ENCODE peak calls at places on chromosomes 13 and 19, in six cellular contexts. O is hepatocyte; P is activated naive CD4-positive, alpha-beta T cell treated with anti-CD3 and anti-CD28 coated beads, Interleukin-2, amount 50 U/mL, for 16 hours; Q is LoVo; Z is activated CD4-positive, alpha-beta T cell treated with anti-CD3 and anti-CD28 coated beads, Interleukin-2, amount 50 U/mL, for 1 hour; I is astrocyte of the hippocampus. V is an unnamed sample.

GRCh38 chr19:45468803-45469131 is 971 bp downstream of the FOSB start:
- DNase-seq in O (no peak), P (no peak), Q (peak), Z (no peak), I (no peak), V (no peak)

GRCh38 chr13:76512676-76513277 is 373.4 kb downstream of the KCTD12 start:
- DNase-seq in O (no peak), P (no peak), Q (no peak), Z (no peak), I (peak), V (no peak)

GRCh38 chr13:33945477-33945876 is 127.5 kb downstream of the RFC3 start:
- DNase-seq in O (no peak), P (no peak), Q (no peak), Z (no peak), I (peak), V (no peak)

GRCh38 chr13:51112771-51113170 is 1.7 kb upstream of the C13orf42 start:
- DNase-seq in O (no peak), P (no peak), Q (no peak), Z (no peak), I (no peak), V (no peak)

GRCh38 chr19:10895920-10896319 is 24.6 kb downstream of the CARM1 start:
- DNase-seq in O (no peak), P (no peak), Q (no peak), Z (no peak), I (no peak), V (no peak)

GRCh38 chr13:114106991-114107685 is 25.3 kb downstream of the RASA3 start:
- DNase-seq in O (no peak), P (peak), Q (no peak), Z (no peak), I (no peak), V (no peak)

GRCh38 chr19:708154-709141 is at the start of gene PALM:
- DNase-seq in O (peak), P (no peak), Q (peak), Z (no peak), I (peak), V (peak)

GRCh38 chr13:37647038-37647650 is 48.6 kb upstream of the POSTN start:
- DNase-seq in O (no peak), P (no peak), Q (no peak), Z (no peak), I (peak), V (no peak)

GRCh38 chr13:42017264-42017663 is 31.2 kb upstream of the DGKH start:
- DNase-seq in O (no peak), P (no peak), Q (no peak), Z (no peak), I (no peak), V (no peak)

GRCh38 chr19:7534531-7534980 is 961 bp upstream of the PNPLA6 start:
- DNase-seq in O (peak), P (peak), Q (peak), Z (peak), I (peak), V (peak)

GRCh38 chr19:11673608-11674041 is 65.1 kb downstream of the ZNF823 start:
- DNase-seq in O (peak), P (no peak), Q (peak), Z (no peak), I (peak), V (peak)

GRCh38 chr13:111204438-111205177 is 89.5 kb downstream of the ARHGEF7 start:
- DNase-seq in O (peak), P (no peak), Q (no peak), Z (no peak), I (peak), V (no peak)

GRCh38 chr13:43785681-43786471 is 896 bp downstream of the ENOX1 start:
- DNase-seq in O (peak), P (peak), Q (no peak), Z (no peak), I (peak), V (peak)

GRCh38 chr13:35995136-35995535 is 136.0 kb downstream of the DCLK1 start:
- DNase-seq in O (no peak), P (no peak), Q (no peak), Z (no peak), I (no peak), V (no peak)

V was measured in D341Med.